ENCODE peak calls at places on chromosomes 16 and 17, in six cellular contexts. J is AG10803, D is fibroblast of lung, B is SK-N-SH, S is AG04450, Q is psoas muscle. H is an unnamed sample.

GRCh38 chr17:32793841-32794240 is 83.1 kb downstream of the MYO1D start:
- DNase-seq in J (no peak), D (no peak), B (no peak), S (no peak), Q (no peak), H (no peak)

GRCh38 chr17:46194393-46195216 is 1.4 kb upstream of the KANSL1 start:
- DNase-seq in J (peak; percentile 54), D (peak; percentile 80), B (peak; percentile 58), S (no peak), Q (no peak), H (no peak)

GRCh38 chr17:72515291-72516065 is 394.7 kb downstream of the SOX9 start:
- DNase-seq in J (no peak), D (peak; percentile 50), B (peak; percentile 42), S (no peak), Q (no peak), H (no peak)

GRCh38 chr17:19338031-19338990 is 24.2 kb downstream of the B9D1 start:
- DNase-seq in J (peak; percentile 22), D (peak; percentile 53), B (peak; percentile 62), S (no peak), Q (peak; percentile 81), H (peak; percentile 55)

GRCh38 chr16:67284699-67285646 is 5.6 kb downstream of the PLEKHG4 start:
- DNase-seq in J (no peak), D (no peak), B (peak; percentile 69), S (no peak), Q (peak; percentile 80), H (peak; percentile 74)

GRCh38 chr16:5033256-5034166 is at the start of gene NAGPA:
- DNase-seq in J (peak; percentile 78), D (peak; percentile 87), B (peak; percentile 94), S (peak; percentile 68), Q (peak; percentile 96), H (peak; percentile 91)

GRCh38 chr17:6639014-6639650 is 1.4 kb downstream of the KIAA0753 start:
- DNase-seq in J (no peak), D (no peak), B (no peak), S (no peak), Q (no peak), H (no peak)

GRCh38 chr17:78497115-78497540 is 80.1 kb downstream of the DNAH17 start:
- DNase-seq in J (peak; percentile 76), D (peak; percentile 73), B (peak; percentile 96), S (peak; percentile 38), Q (peak; percentile 86), H (peak; percentile 76)

GRCh38 chr16:53680756-53681155 is 22.9 kb downstream of the RPGRIP1L start:
- DNase-seq in J (no peak), D (no peak), B (no peak), S (no peak), Q (no peak), H (no peak)

GRCh38 chr16:62033065-62033464 is 3.2 kb downstream of the CDH8 start:
- DNase-seq in J (no peak), D (no peak), B (no peak), S (no peak), Q (no peak), H (no peak)

GRCh38 chr17:7782237-7782636 is 51.8 kb upstream of the KDM6B start:
- DNase-seq in J (peak; percentile 42), D (peak; percentile 73), B (no peak), S (peak; percentile 11), Q (no peak), H (no peak)

GRCh38 chr17:31249742-31250141 is 47.3 kb downstream of the OMG start:
- DNase-seq in J (no peak), D (no peak), B (no peak), S (no peak), Q (no peak), H (no peak)

GRCh38 chr17:69141802-69142472 is at the start of gene ABCA6:
- DNase-seq in J (no peak), D (peak; percentile 85), B (no peak), S (no peak), Q (no peak), H (no peak)

GRCh38 chr17:64694207-64694606 is 32.1 kb upstream of the SMURF2 start:
- DNase-seq in J (peak; percentile 66), D (peak; percentile 43), B (no peak), S (no peak), Q (peak; percentile 56), H (no peak)

GRCh38 chr17:76345377-76345945 is 8.3 kb downstream of the PRPSAP1 start:
- DNase-seq in J (peak; percentile 53), D (peak; percentile 68), B (no peak), S (no peak), Q (no peak), H (no peak)

GRCh38 chr16:24634919-24635318 is 94.5 kb upstream of the TNRC6A start:
- DNase-seq in J (no peak), D (no peak), B (no peak), S (no peak), Q (no peak), H (no peak)

GRCh38 chr16:27689711-27690110 is 139.8 kb downstream of the KATNIP start:
- DNase-seq in J (no peak), D (no peak), B (no peak), S (no peak), Q (no peak), H (no peak)

GRCh38 chr17:1588781-1589585 is 26.4 kb upstream of the PITPNA start:
- DNase-seq in J (no peak), D (peak; percentile 37), B (no peak), S (no peak), Q (peak; percentile 62), H (no peak)

GRCh38 chr17:30433514-30433913 is 43.7 kb upstream of the GOSR1 start:
- DNase-seq in J (peak; percentile 72), D (peak; percentile 93), B (no peak), S (peak; percentile 77), Q (no peak), H (no peak)

GRCh38 chr17:82400830-82401229 is 17.3 kb upstream of the HEXD start:
- DNase-seq in J (peak; percentile 55), D (no peak), B (no peak), S (no peak), Q (no peak), H (no peak)

GRCh38 chr16:85390511-85391174 is 222.5 kb upstream of the GSE1 start:
- DNase-seq in J (peak; percentile 92), D (peak; percentile 94), B (peak; percentile 90), S (peak; percentile 87), Q (peak; percentile 88), H (peak; percentile 27)

GRCh38 chr17:80385046-80385445 is 29.9 kb upstream of the ENDOV start:
- DNase-seq in J (no peak), D (no peak), B (no peak), S (no peak), Q (peak; percentile 25), H (no peak)

DNA sequence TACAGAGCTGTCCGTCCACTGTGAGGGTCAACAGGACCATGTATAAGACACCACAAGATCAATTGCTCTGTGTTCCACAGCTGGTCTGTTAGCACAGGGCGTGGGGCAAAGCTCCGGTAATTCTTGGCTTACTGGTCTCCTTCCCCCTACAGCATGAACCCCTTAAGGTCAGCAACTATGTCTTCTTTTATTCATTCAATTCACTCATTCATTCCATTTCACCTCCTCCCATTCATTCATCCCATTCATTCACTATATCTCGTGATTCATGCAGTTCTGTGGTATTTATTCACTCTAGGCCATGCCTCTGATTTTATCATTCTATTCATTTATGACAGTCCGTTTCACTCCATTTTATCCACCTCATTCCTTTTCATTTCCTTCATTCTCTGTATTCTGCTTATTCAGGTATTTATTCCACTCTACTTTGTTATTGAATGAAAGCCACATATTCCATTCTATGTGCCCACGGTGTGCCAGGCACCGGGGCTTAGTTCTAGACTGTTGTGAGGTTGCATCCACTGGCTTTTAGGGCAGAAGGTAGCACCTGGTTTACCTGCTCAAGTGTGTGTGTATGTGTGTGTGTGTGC is 19.0 kb upstream of the WFDC1 start:
- DNase-seq in J (no peak), D (no peak), B (no peak), S (no peak), Q (no peak), H (no peak)
- TF ChIP-seq CTCF in J (no peak), D (no peak), B (no peak), S (no peak), Q (no peak), H (no peak)

DNA sequence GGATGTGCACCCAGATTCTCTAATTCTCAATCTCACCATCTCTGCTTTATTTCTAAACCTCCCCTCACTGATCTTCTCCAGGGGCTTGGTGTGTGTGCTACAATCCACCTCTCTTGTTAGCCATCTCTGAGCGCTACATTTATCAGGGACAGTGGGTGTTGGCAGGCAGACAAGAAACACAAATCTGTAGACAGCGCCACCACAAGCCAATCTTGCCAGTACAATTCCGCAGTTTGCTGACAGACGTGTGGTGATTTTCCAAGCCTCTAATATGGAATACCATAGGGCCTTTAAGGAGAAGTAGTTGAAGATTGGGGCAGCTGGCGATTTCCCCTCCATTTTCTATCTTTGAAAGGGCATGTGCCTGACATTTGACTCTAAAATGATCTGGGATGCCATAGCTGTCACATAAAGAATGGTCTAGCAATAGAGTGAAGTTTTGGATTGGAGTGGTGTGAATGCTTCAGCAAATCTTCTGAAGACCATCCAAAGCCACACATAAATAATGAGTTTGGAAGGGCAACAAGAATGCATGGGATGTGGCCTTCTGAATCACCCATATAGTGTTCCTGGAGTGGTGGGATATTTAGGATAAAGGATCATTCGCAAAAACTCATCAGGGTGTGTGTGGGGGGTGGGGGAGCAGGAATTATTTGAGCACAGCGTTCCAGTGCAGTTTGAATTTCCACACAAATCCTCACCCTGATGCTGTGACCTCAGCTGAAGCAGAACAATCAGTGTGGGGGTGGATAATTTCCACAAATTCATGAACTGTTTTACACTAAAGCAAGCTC is 12.0 kb upstream of the ANKFN1 start:
- DNase-seq in J (peak; percentile 91), D (peak; percentile 12), B (no peak), S (no peak), Q (no peak), H (no peak)
- TF ChIP-seq CTCF in J (peak; percentile 11), D (no peak), B (peak; percentile 34), S (no peak), Q (no peak), H (no peak)

DNA sequence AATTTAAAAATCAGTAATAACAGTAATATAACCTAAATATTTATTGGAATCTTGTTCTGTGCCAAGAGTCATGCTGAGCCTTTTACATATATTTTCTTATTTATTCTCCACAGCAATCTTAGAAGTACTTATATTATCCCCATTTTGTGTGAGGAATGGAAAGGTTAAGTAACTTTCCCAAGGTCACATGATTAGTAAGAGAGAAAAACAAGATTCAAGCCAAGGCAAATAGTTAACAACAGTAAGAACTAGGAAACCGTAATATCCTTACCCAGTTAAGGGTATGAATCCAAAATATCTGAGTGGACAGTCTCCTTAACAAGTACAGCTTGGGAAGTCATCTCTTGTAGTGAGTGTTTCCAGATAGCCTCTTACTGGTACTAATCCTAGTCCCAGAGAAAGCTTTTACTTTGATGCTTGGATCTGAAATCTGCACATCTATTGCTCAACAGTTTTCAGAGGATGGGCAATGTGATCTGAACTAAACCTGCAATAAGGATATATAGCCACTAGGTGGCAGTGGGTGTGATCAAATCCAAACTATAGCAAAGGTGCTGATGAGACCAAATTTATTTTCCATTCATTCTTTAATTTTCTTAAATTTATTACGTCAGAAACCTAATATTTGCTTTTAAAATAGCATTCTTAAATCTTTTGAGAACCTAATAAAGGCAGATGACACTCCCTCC is 23.3 kb downstream of the SHISA6 start:
- DNase-seq in J (no peak), D (no peak), B (no peak), S (no peak), Q (no peak), H (no peak)
- TF ChIP-seq CTCF in J (peak; percentile 23), D (no peak), B (peak; percentile 30), S (no peak), Q (peak; percentile 17), H (peak; percentile 69)

GRCh38 chr17:50817142-50817751 is 18.1 kb upstream of the WFIKKN2 start:
- DNase-seq in J (no peak), D (peak; percentile 23), B (peak; percentile 84), S (no peak), Q (peak; percentile 79), H (peak; percentile 65)
- TF ChIP-seq CTCF in J (peak; percentile 64), D (peak; percentile 63), B (peak; percentile 82), S (peak; percentile 63), Q (peak; percentile 80), H (peak; percentile 78)

GRCh38 chr16:81174644-81175324 is 63.7 kb upstream of the BCO1 start:
- DNase-seq in J (peak; percentile 9), D (no peak), B (no peak), S (peak; percentile 21), Q (no peak), H (no peak)
- TF ChIP-seq CTCF in J (no peak), D (no peak), B (no peak), S (peak; percentile 24), Q (no peak), H (no peak)

H was measured in glutamatergic neuron.